ENCODE peak calls at places on chromosomes 1 and 21, in four cellular contexts. B is IMR-90, P is H9, Y is H1. V is an unnamed sample.

GRCh38 chr1:219825355-219825754 is 103.0 kb downstream of the SLC30A10 start:
- DNase-seq in Y (no peak), B (no peak), P (no peak), V (no peak)

GRCh38 chr1:30982937-30983336 is 74.4 kb upstream of the SDC3 start:
- DNase-seq in B (peak; percentile 52), Y (no peak), P (no peak), V (no peak)

GRCh38 chr1:43307458-43308158 is 6.8 kb downstream of the TIE1 start:
- DNase-seq in P (no peak), B (no peak), Y (no peak), V (no peak)

GRCh38 chr1:26733982-26734381 is 38.2 kb downstream of the ARID1A start:
- DNase-seq in Y (no peak), P (no peak), B (peak; percentile 72), V (no peak)

GRCh38 chr1:202952818-202953217 is 5.3 kb downstream of the ADIPOR1 start:
- DNase-seq in B (peak; percentile 53), Y (no peak), P (no peak), V (no peak)

GRCh38 chr1:22500476-22500875 is 48.8 kb downstream of the ZBTB40 start:
- DNase-seq in Y (no peak), P (no peak), B (peak; percentile 59), V (no peak)

GRCh38 chr1:234309598-234310459 is 63.4 kb upstream of the COA6 start:
- DNase-seq in B (peak; percentile 46), Y (peak; percentile 47), P (peak; percentile 79), V (peak; percentile 65)

GRCh38 chr21:41419921-41420862 is 5.8 kb upstream of the MX1 start:
- DNase-seq in Y (peak; percentile 46), P (peak; percentile 78), B (peak; percentile 84), V (peak; percentile 38)

GRCh38 chr21:32114434-32115063 is 164.3 kb downstream of the MIS18A start:
- DNase-seq in P (no peak), Y (no peak), B (no peak), V (no peak)

GRCh38 chr1:10793129-10793651 is 3.3 kb downstream of the CASZ1 start:
- DNase-seq in B (no peak), Y (no peak), P (no peak), V (no peak)

GRCh38 chr1:64823691-64824476 is 79.0 kb downstream of the RAVER2 start:
- DNase-seq in Y (no peak), P (peak; percentile 56), B (peak; percentile 81), V (peak; percentile 67)

GRCh38 chr1:221100196-221100950 is 221.1 kb downstream of the HLX start:
- DNase-seq in P (no peak), B (peak; percentile 86), Y (no peak), V (no peak)
- H4K91ac ChIP-seq in P (no peak overlapping the region), B (peak overlapping the region; percentile 44), Y (no peak overlapping the region), V (no peak overlapping the region)

GRCh38 chr1:118926261-118926660 is 61.9 kb downstream of the TBX15 start:
- DNase-seq in P (no peak), Y (no peak), B (no peak), V (no peak)
- H4K91ac ChIP-seq in P (no peak overlapping the region), Y (no peak overlapping the region), B (no peak overlapping the region), V (no peak overlapping the region)

GRCh38 chr21:17757671-17758070 is 61.5 kb downstream of the C21orf91 start:
- DNase-seq in Y (no peak), P (no peak), B (no peak), V (no peak)
- H4K91ac ChIP-seq in Y (no peak overlapping the region), P (no peak overlapping the region), B (no peak overlapping the region), V (no peak overlapping the region)

DNA sequence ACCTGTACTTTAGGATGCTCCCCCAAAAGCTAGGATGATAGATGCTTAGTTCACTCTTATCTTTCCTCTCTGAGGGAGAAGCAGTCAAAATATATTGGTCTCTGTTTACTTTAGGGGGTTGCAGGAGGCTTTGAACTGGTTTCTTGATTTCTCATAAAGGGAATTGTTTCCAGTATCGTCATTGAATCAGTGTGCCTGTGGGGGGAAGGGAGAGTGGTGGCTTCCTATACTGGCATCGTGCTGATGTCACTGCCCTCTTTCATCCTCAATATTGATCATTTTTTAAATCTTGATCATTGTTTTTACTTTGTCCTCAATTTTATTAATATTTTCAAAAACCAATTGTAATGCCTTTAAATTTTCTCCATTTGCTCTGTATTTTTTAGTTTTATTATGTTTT is 40.2 kb upstream of the CFHR3 start:
- DNase-seq in Y (no peak), B (no peak), P (no peak), V (no peak)
- H4K91ac ChIP-seq in Y (no peak overlapping the region), B (no peak overlapping the region), P (no peak overlapping the region), V (no peak overlapping the region)

GRCh38 chr1:11942280-11942679 is 7.8 kb downstream of the PLOD1 start:
- DNase-seq in Y (no peak), P (no peak), B (no peak), V (no peak)

GRCh38 chr1:11946647-11947046 is 12.1 kb downstream of the PLOD1 start:
- DNase-seq in P (no peak), Y (no peak), B (no peak), V (no peak)

GRCh38 chr1:11940260-11940921 is 5.9 kb downstream of the PLOD1 start:
- DNase-seq in B (peak; percentile 13), Y (no peak), P (no peak), V (no peak)

GRCh38 chr1:11944358-11944981 is 10.0 kb downstream of the PLOD1 start:
- DNase-seq in Y (no peak), P (peak; percentile 80), B (no peak), V (peak; percentile 42)

DNA sequence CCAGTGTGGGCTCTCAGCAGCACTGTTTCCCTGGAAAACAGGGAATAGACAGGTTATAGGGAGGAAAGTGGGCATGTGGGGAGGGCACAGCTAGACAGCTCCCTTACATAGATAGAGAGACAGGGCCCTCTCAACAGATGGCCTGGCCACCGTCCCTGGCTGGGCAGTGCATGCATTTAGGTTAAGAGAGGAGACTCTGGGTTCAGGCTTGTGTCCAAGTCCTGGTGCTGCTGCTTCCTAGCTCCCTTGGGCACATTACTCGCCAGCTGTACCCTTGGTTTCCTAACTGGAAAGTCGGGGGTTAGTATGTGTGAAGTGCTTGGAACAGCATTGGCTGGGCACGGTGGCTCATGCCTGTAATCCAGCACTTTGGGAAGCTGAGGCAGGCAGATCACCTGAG is 9.1 kb downstream of the PLOD1 start:
- DNase-seq in Y (no peak), P (no peak), B (no peak), V (no peak)
- H4K91ac ChIP-seq in Y (no peak overlapping the region), P (no peak overlapping the region), B (no peak overlapping the region), V (no peak overlapping the region)